ENCODE peak calls at places on chromosome 17, in six cellular contexts. N is mesenchymal stem cell, A is H9, I is IMR-90, O is trophoblast cell, D is H1. V is an unnamed sample.

GRCh38 chr17:7435676-7436555 is 681 bp downstream of the TMEM102 start:
- DNase-seq in O (peak), A (peak), I (no peak), N (peak), D (peak), V (peak)

GRCh38 chr17:18374216-18374615 is 3.4 kb upstream of the EVPLL start:
- DNase-seq in N (no peak), O (peak), I (no peak), D (no peak), A (no peak), V (no peak)

GRCh38 chr17:41739661-41740352 is 5.4 kb upstream of the HAP1 start:
- DNase-seq in O (peak), A (no peak), I (peak), D (no peak), N (peak), V (no peak)

GRCh38 chr17:79992657-79993389 is 42.8 kb downstream of the TBC1D16 start:
- DNase-seq in I (no peak), N (no peak), A (no peak), D (no peak), O (no peak), V (no peak)

GRCh38 chr17:32516940-32517711 is 30.3 kb downstream of the CDK5R1 start:
- DNase-seq in A (no peak), I (no peak), O (no peak), D (no peak), N (no peak), V (no peak)

GRCh38 chr17:50806141-50806643 is 29.2 kb upstream of the WFIKKN2 start:
- DNase-seq in A (peak), I (peak), N (no peak), O (no peak), D (peak), V (no peak)

GRCh38 chr17:59762022-59762825 is 54.8 kb downstream of the VMP1 start:
- DNase-seq in I (peak), D (no peak), A (no peak), O (no peak), N (peak), V (no peak)

GRCh38 chr17:71337903-71338302 is 782.9 kb upstream of the SOX9 start:
- DNase-seq in A (no peak), I (peak), N (peak), D (no peak), O (no peak), V (no peak)

GRCh38 chr17:34302626-34303025 is 16.6 kb upstream of the CCL8 start:
- DNase-seq in D (no peak), O (no peak), N (no peak), I (no peak), A (no peak), V (no peak)

GRCh38 chr17:57293077-57293476 is 36.8 kb downstream of the MSI2 start:
- DNase-seq in D (no peak), I (no peak), N (peak), A (no peak), O (peak), V (no peak)

GRCh38 chr17:11954961-11955360 is 42.3 kb downstream of the ZNF18 start:
- DNase-seq in N (no peak), O (no peak), I (no peak), A (no peak), D (no peak), V (no peak)

GRCh38 chr17:32100971-32101631 is 41.2 kb upstream of the RHOT1 start:
- DNase-seq in A (no peak), N (no peak), O (no peak), D (peak), I (no peak), V (no peak)

GRCh38 chr17:29155235-29155965 is 24.8 kb downstream of the MYO18A start:
- DNase-seq in I (peak), A (peak), N (peak), O (peak), D (no peak), V (no peak)

GRCh38 chr17:47295874-47296255 is 27.9 kb upstream of the EFCAB13 start:
- DNase-seq in N (no peak), O (no peak), I (no peak), D (no peak), A (no peak), V (no peak)

GRCh38 chr17:82611140-82612058 is 36.8 kb downstream of the WDR45B start:
- DNase-seq in I (peak), A (no peak), N (peak), O (peak), D (no peak), V (no peak)

GRCh38 chr17:36808181-36808661 is 129.1 kb upstream of the LHX1 start:
- DNase-seq in O (no peak), A (peak), D (no peak), I (no peak), N (peak), V (peak)

GRCh38 chr17:9886141-9886930 is 18.7 kb downstream of the RCVRN start:
- DNase-seq in A (no peak), I (no peak), D (no peak), O (no peak), N (no peak), V (no peak)

GRCh38 chr17:65156835-65157565 is 19.8 kb downstream of the RGS9 start:
- DNase-seq in D (no peak), I (no peak), N (no peak), O (no peak), A (no peak), V (no peak)

GRCh38 chr17:65556014-65556909 is 5.2 kb downstream of the AXIN2 start:
- DNase-seq in O (peak), A (peak), I (peak), D (peak), N (peak), V (peak)

GRCh38 chr17:13746379-13746778 is 144.7 kb upstream of the HS3ST3A1 start:
- DNase-seq in I (no peak), A (no peak), D (no peak), O (no peak), N (no peak), V (no peak)

GRCh38 chr17:79830763-79831366 is 8.4 kb downstream of the CBX4 start:
- DNase-seq in I (no peak), D (peak), A (no peak), O (no peak), N (no peak), V (no peak)

GRCh38 chr17:77867308-77867781 is 91.2 kb upstream of the TNRC6C start:
- DNase-seq in O (no peak), I (no peak), A (no peak), D (no peak), N (no peak), V (no peak)

GRCh38 chr17:45110676-45111611 is 21.4 kb downstream of the PLCD3 start:
- DNase-seq in D (no peak), A (no peak), N (no peak), O (no peak), I (no peak), V (no peak)

GRCh38 chr17:34771891-34772290 is 189.4 kb downstream of the CCT6B start:
- DNase-seq in N (no peak), I (no peak), D (no peak), A (no peak), O (no peak), V (no peak)

GRCh38 chr17:36072431-36073121 is 8.5 kb downstream of the CCL18 start:
- DNase-seq in D (peak), N (peak), O (peak), A (peak), I (peak), V (peak)

GRCh38 chr17:79838541-79839274 is 532 bp downstream of the CBX4 start:
- DNase-seq in N (peak), O (peak), I (peak), D (peak), A (peak), V (no peak)

GRCh38 chr17:29143894-29144293 is 36.3 kb downstream of the MYO18A start:
- DNase-seq in O (peak), I (peak), A (peak), D (no peak), N (peak), V (no peak)

GRCh38 chr17:28744104-28744801 is 442 bp downstream of the TRAF4 start:
- DNase-seq in A (peak), D (peak), O (peak), I (peak), N (peak), V (peak)

GRCh38 chr17:38511126-38512108 is 83.2 kb downstream of the ARHGAP23 start:
- DNase-seq in D (no peak), O (no peak), N (peak), I (peak), A (no peak), V (no peak)

GRCh38 chr17:59409336-59410048 is 78.0 kb downstream of the YPEL2 start:
- DNase-seq in A (no peak), D (no peak), O (no peak), I (no peak), N (no peak), V (no peak)

GRCh38 chr17:21677126-21677910 is 15.0 kb upstream of the KCNJ18 start:
- DNase-seq in O (no peak), N (no peak), A (no peak), D (no peak), I (no peak), V (no peak)

GRCh38 chr17:79023886-79024771 is at the start of gene C1QTNF1:
- DNase-seq in O (peak), A (peak), I (peak), N (peak), D (peak), V (peak)

GRCh38 chr17:78159575-78160158 is 8.7 kb upstream of the SYNGR2 start:
- DNase-seq in I (peak), A (no peak), D (no peak), O (peak), N (peak), V (no peak)

GRCh38 chr17:58120195-58120822 is 27.9 kb upstream of the OR4D1 start:
- DNase-seq in N (peak), D (peak), A (peak), O (peak), I (peak), V (peak)

GRCh38 chr17:63406689-63407330 is 39.3 kb downstream of the CYB561 start:
- DNase-seq in N (peak), I (peak), O (peak), D (peak), A (peak), V (peak)

GRCh38 chr17:4678448-4679026 is 25.4 kb downstream of the PELP1 start:
- DNase-seq in O (peak), A (no peak), N (peak), I (peak), D (no peak), V (no peak)

GRCh38 chr17:50420419-50421112 is 5.5 kb upstream of the ACSF2 start:
- DNase-seq in D (no peak), A (no peak), O (no peak), I (no peak), N (no peak), V (no peak)

DNA sequence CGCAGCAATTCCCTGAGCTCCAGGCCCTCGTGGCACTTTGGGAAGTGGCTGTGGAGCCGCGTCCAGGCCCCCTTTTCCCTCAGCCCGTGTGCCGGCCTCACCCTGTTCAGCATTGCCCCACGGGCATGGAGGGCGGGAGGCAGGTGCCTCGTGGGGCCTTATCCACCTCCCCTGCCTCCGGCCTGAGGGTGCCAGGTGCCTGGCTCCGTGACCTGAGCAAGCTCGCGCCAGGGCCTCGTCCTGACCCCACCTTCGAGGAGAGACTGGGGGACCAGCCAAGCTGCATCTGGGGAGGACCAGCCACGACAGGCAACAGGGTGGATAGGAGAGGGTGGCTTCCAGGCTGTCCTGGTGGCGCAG is 27.0 kb upstream of the AATK start:
- DNase-seq in I (no peak), D (no peak), N (no peak), O (no peak), A (no peak), V (no peak)
- H3K14ac ChIP-seq in I (no peak), D (no peak), N (no peak), O (no peak), A (no peak), V (no peak)

GRCh38 chr17:27329146-27329805 is 35.4 kb downstream of the WSB1 start:
- DNase-seq in N (no peak), A (peak), I (no peak), O (no peak), D (peak), V (no peak)

GRCh38 chr17:27332052-27332403 is 38.1 kb downstream of the WSB1 start:
- DNase-seq in N (no peak), O (no peak), D (peak), I (no peak), A (no peak), V (no peak)

GRCh38 chr17:27333410-27333980 is 39.6 kb downstream of the WSB1 start:
- DNase-seq in D (no peak), N (no peak), I (no peak), A (peak), O (no peak), V (no peak)

GRCh38 chr17:27336217-27336616 is 42.3 kb downstream of the WSB1 start:
- DNase-seq in D (no peak), O (no peak), N (no peak), A (no peak), I (no peak), V (no peak)

GRCh38 chr17:27332485-27333409 is 38.8 kb downstream of the WSB1 start:
- DNase-seq in N (peak), D (peak), O (peak), I (peak), A (peak), V (peak)
- H3K18ac ChIP-seq in N (peak), D (peak), O (no peak), I (peak), A (peak), V (peak)

GRCh38 chr17:74987909-74988711 is 678 bp downstream of the CDR2L start:
- DNase-seq in I (peak), O (peak), D (peak), N (peak), A (peak), V (peak)
- H3K14ac ChIP-seq in I (peak), O (peak), D (no peak), N (no peak), A (peak), V (no peak)

GRCh38 chr17:68197091-68197996 is 50.5 kb upstream of the AMZ2 start:
- DNase-seq in D (peak), A (peak), I (no peak), N (no peak), O (peak), V (no peak)
- H3K18ac ChIP-seq in D (no peak), A (no peak), I (no peak), N (no peak), O (no peak), V (peak)

DNA sequence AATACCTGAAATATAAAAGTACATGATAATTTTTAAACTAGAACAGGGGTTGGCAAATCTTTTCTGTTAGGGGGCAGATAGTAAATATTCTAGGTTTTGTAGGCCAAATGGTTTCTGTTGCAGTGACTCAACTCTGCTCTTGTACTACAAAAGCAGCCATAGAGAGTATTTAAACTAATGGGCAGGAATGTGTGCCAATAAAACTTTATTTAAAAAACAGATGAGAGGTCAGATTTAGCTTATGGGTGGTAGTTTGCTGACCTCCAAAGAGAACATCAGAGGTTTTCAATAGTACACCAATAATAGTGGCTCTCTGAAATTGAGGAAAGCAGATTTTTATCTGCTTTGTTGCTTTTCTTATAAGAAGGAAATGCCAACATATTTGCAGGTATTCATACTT is 15.2 kb upstream of the FAM20A start:
- DNase-seq in N (no peak), A (no peak), O (no peak), D (no peak), I (no peak), V (no peak)
- H3K14ac ChIP-seq in N (no peak), A (no peak), O (no peak), D (no peak), I (no peak), V (no peak)

GRCh38 chr17:1037238-1037879 is 40.4 kb downstream of the TIMM22 start:
- DNase-seq in O (no peak), D (no peak), I (no peak), A (no peak), N (no peak), V (no peak)

GRCh38 chr17:1039119-1039507 is 42.2 kb downstream of the TIMM22 start:
- DNase-seq in D (no peak), I (no peak), O (no peak), A (no peak), N (no peak), V (no peak)

GRCh38 chr17:1039511-1040215 is 42.7 kb downstream of the TIMM22 start:
- DNase-seq in A (peak), O (peak), I (no peak), D (no peak), N (no peak), V (no peak)

GRCh38 chr17:1040216-1040600 is 43.3 kb downstream of the TIMM22 start:
- DNase-seq in O (no peak), D (no peak), N (no peak), A (no peak), I (no peak), V (no peak)

DNA sequence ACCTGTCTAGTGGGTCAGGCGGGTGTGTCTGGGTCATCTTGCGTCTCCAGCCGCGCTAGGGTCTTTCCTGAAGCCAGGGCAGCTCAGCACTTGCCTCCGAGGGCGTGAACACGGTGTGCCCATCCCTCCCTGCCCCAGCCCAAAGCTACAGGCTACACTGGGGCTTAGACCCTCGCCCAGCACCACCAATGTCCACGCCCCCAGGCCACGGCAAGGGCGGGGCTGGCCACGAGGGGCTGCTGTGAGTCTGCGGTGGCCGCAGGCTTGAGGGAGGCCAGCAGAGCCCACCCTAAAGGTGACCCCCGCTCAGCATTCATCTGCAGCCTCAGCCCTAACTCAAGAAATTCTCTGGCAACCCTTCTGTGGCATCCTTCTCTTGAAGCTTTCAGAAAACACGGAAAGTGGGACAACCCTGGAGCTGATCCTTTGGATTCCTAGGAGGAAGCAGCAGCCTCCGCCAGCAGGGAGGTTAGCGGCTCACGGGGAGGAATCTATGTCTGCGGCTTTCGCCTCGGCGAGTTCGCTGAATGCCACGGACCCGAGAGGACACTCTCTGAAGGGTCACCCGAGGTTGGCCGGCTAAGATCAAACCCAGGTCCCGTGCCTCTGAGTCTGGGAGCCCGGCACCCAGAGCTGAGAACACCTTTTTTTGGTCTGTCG is 41.7 kb downstream of the TIMM22 start:
- DNase-seq in O (no peak), D (no peak), I (no peak), A (no peak), N (no peak), V (no peak)
- H3K18ac ChIP-seq in O (no peak), D (no peak), I (no peak), A (no peak), N (no peak), V (no peak)

GRCh38 chr17:15978606-15979005 is 20.9 kb downstream of the ZSWIM7 start:
- DNase-seq in D (no peak), N (no peak), I (no peak), O (peak), A (no peak), V (no peak)
- H3K14ac ChIP-seq in D (no peak), N (no peak), I (no peak), O (no peak), A (no peak), V (no peak)